ENCODE peak calls at places on chromosomes 1 and 21, in six cellular contexts. Z, R, S, A, X and V are unnamed samples.

GRCh38 chr1:10640079-10640578 is 156.3 kb downstream of the CASZ1 start:
- DNase-seq in Z (no peak), R (no peak), S (peak; percentile 55), A (no peak), X (no peak), V (no peak)

GRCh38 chr21:34355570-34355969 is 8.2 kb upstream of the KCNE2 start:
- DNase-seq in Z (no peak), R (peak; percentile 7), S (no peak), A (no peak), X (no peak), V (no peak)

GRCh38 chr1:154353966-154354365 is 28.6 kb downstream of the ATP8B2 start:
- DNase-seq in Z (no peak), R (no peak), S (no peak), A (no peak), X (no peak), V (no peak)

GRCh38 chr1:20165522-20165951 is 20.4 kb upstream of the UBXN10 start:
- DNase-seq in Z (no peak), R (no peak), S (no peak), A (peak; percentile 62), X (no peak), V (no peak)

GRCh38 chr1:185441608-185442007 is 124.6 kb upstream of the IVNS1ABP start:
- DNase-seq in Z (no peak), R (no peak), S (no peak), A (peak; percentile 88), X (no peak), V (no peak)

GRCh38 chr1:109821221-109821669 is 57.5 kb upstream of the EPS8L3 start:
- DNase-seq in Z (peak; percentile 88), R (peak; percentile 88), S (no peak), A (peak; percentile 81), X (peak; percentile 42), V (no peak)

GRCh38 chr1:67679691-67680090 is 5.3 kb upstream of the GADD45A start:
- DNase-seq in Z (no peak), R (no peak), S (no peak), A (peak; percentile 81), X (no peak), V (no peak)

GRCh38 chr1:93629101-93630059 is 52.3 kb downstream of the BCAR3 start:
- DNase-seq in Z (no peak), R (no peak), S (no peak), A (peak; percentile 85), X (no peak), V (peak; percentile 9)

GRCh38 chr1:51963592-51964308 is 26.8 kb downstream of the RAB3B start:
- DNase-seq in Z (no peak), R (no peak), S (no peak), A (no peak), X (no peak), V (no peak)

GRCh38 chr1:21490774-21491482 is 18.3 kb upstream of the ALPL start:
- DNase-seq in Z (no peak), R (no peak), S (no peak), A (peak; percentile 78), X (no peak), V (no peak)

GRCh38 chr21:35375115-35375514 is 326.0 kb upstream of the RUNX1 start:
- DNase-seq in Z (no peak), R (no peak), S (no peak), A (peak; percentile 61), X (no peak), V (no peak)
- H3K27ac ChIP-seq in Z (no peak overlapping the region), R (no peak overlapping the region), S (no peak overlapping the region), A (no peak overlapping the region), X (no peak overlapping the region), V (no peak overlapping the region)

GRCh38 chr21:27423906-27424595 is 457.2 kb upstream of the ADAMTS5 start:
- DNase-seq in Z (no peak), R (no peak), S (no peak), A (no peak), X (no peak), V (no peak)

GRCh38 chr21:27419153-27419552 is 452.3 kb upstream of the ADAMTS5 start:
- DNase-seq in Z (no peak), R (no peak), S (no peak), A (no peak), X (no peak), V (no peak)

GRCh38 chr21:27423073-27423472 is 456.2 kb upstream of the ADAMTS5 start:
- DNase-seq in Z (peak; percentile 69), R (peak; percentile 48), S (peak; percentile 38), A (peak; percentile 7), X (peak; percentile 52), V (no peak)

GRCh38 chr21:27422435-27422834 is 455.5 kb upstream of the ADAMTS5 start:
- DNase-seq in Z (no peak), R (no peak), S (no peak), A (peak; percentile 39), X (no peak), V (no peak)

DNA sequence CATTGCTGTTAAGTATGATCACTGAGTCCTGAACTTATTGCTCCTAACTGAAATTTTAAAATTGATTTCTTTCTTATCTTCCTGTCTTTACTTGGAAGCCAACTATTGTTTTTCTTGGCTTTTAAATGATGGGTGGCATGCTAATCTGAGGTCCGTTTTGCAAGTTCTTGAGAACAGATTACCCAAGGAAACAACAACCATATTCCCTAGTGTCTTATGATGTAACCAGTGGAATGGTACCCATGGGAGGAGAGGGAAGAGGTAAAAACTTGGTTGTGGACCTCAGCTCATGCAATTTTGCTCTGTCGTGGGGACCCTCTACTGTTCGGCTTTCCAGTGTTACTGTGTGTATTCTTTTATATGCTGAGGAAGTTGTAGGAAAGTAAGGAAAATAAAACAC is 454.8 kb upstream of the ADAMTS5 start:
- DNase-seq in Z (no peak), R (no peak), S (no peak), A (no peak), X (no peak), V (no peak)
- H3K27ac ChIP-seq in Z (no peak overlapping the region), R (no peak overlapping the region), S (no peak overlapping the region), A (no peak overlapping the region), X (no peak overlapping the region), V (no peak overlapping the region)

GRCh38 chr1:178223289-178223688 is 129.4 kb downstream of the RASAL2 start:
- DNase-seq in Z (no peak), R (no peak), S (no peak), A (no peak), X (no peak), V (no peak)
- H3K27ac ChIP-seq in Z (no peak overlapping the region), R (no peak overlapping the region), S (no peak overlapping the region), A (no peak overlapping the region), X (no peak overlapping the region), V (no peak overlapping the region)

GRCh38 chr1:192576190-192577144 is 894 bp downstream of the RGS1 start:
- DNase-seq in Z (no peak), R (no peak), S (no peak), A (no peak), X (no peak), V (no peak)
- H3K27ac ChIP-seq in Z (no peak overlapping the region), R (no peak overlapping the region), S (peak overlapping the region; percentile 18), A (no peak overlapping the region), X (no peak overlapping the region), V (no peak overlapping the region)

GRCh38 chr1:212284744-212285684 is at the start of gene PPP2R5A:
- DNase-seq in Z (peak; percentile 100), R (peak; percentile 99), S (peak; percentile 99), A (peak; percentile 100), X (peak; percentile 97), V (peak; percentile 99)

GRCh38 chr1:212286437-212287131 is 1.4 kb downstream of the PPP2R5A start:
- DNase-seq in Z (no peak), R (no peak), S (peak; percentile 58), A (peak; percentile 59), X (no peak), V (peak; percentile 2)

GRCh38 chr1:212287261-212287895 is 2.2 kb downstream of the PPP2R5A start:
- DNase-seq in Z (no peak), R (no peak), S (no peak), A (no peak), X (no peak), V (no peak)

GRCh38 chr1:212284332-212284743 is 872 bp upstream of the PPP2R5A start:
- DNase-seq in Z (no peak), R (no peak), S (no peak), A (no peak), X (no peak), V (no peak)

GRCh38 chr1:212285685-212286436 is 651 bp downstream of the PPP2R5A start:
- DNase-seq in Z (peak; percentile 86), R (peak; percentile 67), S (peak; percentile 77), A (peak; percentile 68), X (peak; percentile 37), V (peak; percentile 49)
- H3K27ac ChIP-seq in Z (peak overlapping the region; percentile 100), R (peak overlapping the region; percentile 98), S (peak overlapping the region; percentile 95), A (peak overlapping the region; percentile 44), X (peak overlapping the region; percentile 98), V (peak overlapping the region; percentile 97)

DNA sequence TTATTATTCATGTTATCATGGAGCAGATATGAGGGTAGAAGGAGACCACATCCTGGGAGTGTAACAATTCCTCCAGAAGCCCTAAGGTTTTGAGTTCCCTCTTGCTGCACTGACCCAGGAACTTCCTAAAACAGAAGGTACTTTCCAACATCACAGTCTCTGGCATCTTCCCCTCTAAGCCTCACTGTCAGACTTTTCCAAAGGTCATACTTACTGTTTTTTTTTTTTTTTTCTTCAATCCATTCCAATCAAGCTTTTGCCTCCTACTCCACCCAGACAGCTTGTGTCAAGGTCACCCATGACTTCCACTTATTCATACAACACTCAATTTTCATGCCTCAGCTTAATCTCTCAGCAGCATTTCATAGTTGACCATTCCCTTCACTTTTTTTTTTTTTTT is 18.4 kb upstream of the UQCRHL start:
- DNase-seq in Z (no peak), R (no peak), S (no peak), A (no peak), X (no peak), V (no peak)
- H3K27ac ChIP-seq in Z (peak overlapping the region; percentile 58), R (no peak overlapping the region), S (peak overlapping the region; percentile 31), A (no peak overlapping the region), X (no peak overlapping the region), V (no peak overlapping the region)

GRCh38 chr1:35748326-35748725 is 21.5 kb downstream of the CLSPN start:
- DNase-seq in Z (no peak), R (no peak), S (no peak), A (peak; percentile 9), X (no peak), V (no peak)
- H3K27ac ChIP-seq in Z (no peak overlapping the region), R (no peak overlapping the region), S (no peak overlapping the region), A (no peak overlapping the region), X (no peak overlapping the region), V (no peak overlapping the region)